ENCODE peak calls at places on chromosomes 13 and 19, in ten cellular contexts. V, G, U, X, Y, T, L, F, M and W are unnamed samples.

GRCh38 chr13:111328803-111329410 is 8.5 kb downstream of the TEX29 start:
- DNase-seq in F (no peak), T (no peak), G (no peak), L (no peak), V (no peak), M (no peak), Y (no peak), X (no peak), U (no peak), W (no peak)

GRCh38 chr13:26688286-26688685 is 72.3 kb downstream of the GPR12 start:
- DNase-seq in L (no peak), X (no peak), M (no peak), G (no peak), Y (no peak), T (peak), U (no peak), F (no peak), V (no peak), W (no peak)

GRCh38 chr13:105327727-105328126 is 1207.7 kb downstream of the EFNB2 start:
- DNase-seq in Y (no peak), G (peak), U (no peak), X (no peak), T (peak), V (no peak), M (no peak), L (no peak), F (no peak), W (no peak)

GRCh38 chr13:27813826-27814225 is 21.5 kb downstream of the GSX1 start:
- DNase-seq in X (no peak), M (no peak), V (no peak), F (no peak), L (no peak), G (no peak), Y (no peak), U (no peak), T (no peak), W (no peak)

GRCh38 chr13:27425151-27425917 is 915 bp downstream of the GTF3A start:
- DNase-seq in G (peak), Y (no peak), X (peak), T (peak), L (no peak), U (no peak), F (no peak), V (peak), M (peak), W (no peak)

GRCh38 chr19:38433268-38433733 is at the start of gene RYR1:
- DNase-seq in U (no peak), L (peak), V (peak), T (peak), X (peak), G (peak), M (peak), F (no peak), Y (no peak), W (peak)

GRCh38 chr13:107192289-107192688 is 624.4 kb upstream of the ARGLU1 start:
- DNase-seq in G (peak), Y (no peak), F (no peak), M (no peak), X (no peak), V (no peak), T (no peak), L (peak), U (peak), W (no peak)

GRCh38 chr19:18290250-18291018 is 9.0 kb upstream of the JUND start:
- DNase-seq in M (no peak), X (peak), U (no peak), L (peak), Y (no peak), T (no peak), G (no peak), V (peak), F (no peak), W (no peak)

GRCh38 chr19:44800461-44800860 is 8.4 kb upstream of the BCAM start:
- DNase-seq in U (no peak), Y (peak), M (peak), G (peak), V (peak), T (peak), X (peak), F (peak), L (peak), W (peak)

GRCh38 chr13:75839418-75839817 is 203.3 kb downstream of the LMO7 start:
- DNase-seq in G (no peak), V (no peak), Y (no peak), T (no peak), M (no peak), X (no peak), U (no peak), L (no peak), F (no peak), W (no peak)

GRCh38 chr13:99432637-99433542 is 68.4 kb upstream of the TM9SF2 start:
- DNase-seq in U (peak), L (peak), F (no peak), Y (no peak), G (peak), X (peak), V (peak), T (peak), M (peak), W (peak)

GRCh38 chr13:94480672-94481145 is 1.2 kb upstream of the DCT start:
- DNase-seq in U (peak), X (peak), L (no peak), G (peak), T (no peak), Y (no peak), F (no peak), M (peak), V (no peak), W (peak)

GRCh38 chr13:50677687-50678463 is 165.6 kb downstream of the DLEU7 start:
- DNase-seq in F (no peak), M (peak), X (no peak), V (no peak), Y (no peak), U (no peak), T (no peak), G (no peak), L (no peak), W (peak)

GRCh38 chr13:38888309-38888708 is 102.3 kb downstream of the STOML3 start:
- DNase-seq in V (no peak), T (peak), F (no peak), M (peak), L (no peak), Y (peak), X (no peak), U (peak), G (peak), W (peak)

GRCh38 chr19:18308051-18308947 is 14.6 kb downstream of the LSM4 start:
- DNase-seq in T (no peak), V (no peak), F (no peak), M (no peak), U (no peak), L (no peak), X (no peak), Y (no peak), G (no peak), W (no peak)

GRCh38 chr19:48735031-48735615 is 5.3 kb downstream of the RASIP1 start:
- DNase-seq in M (no peak), T (no peak), L (no peak), G (peak), V (peak), F (no peak), U (no peak), X (peak), Y (no peak), W (peak)

DNA sequence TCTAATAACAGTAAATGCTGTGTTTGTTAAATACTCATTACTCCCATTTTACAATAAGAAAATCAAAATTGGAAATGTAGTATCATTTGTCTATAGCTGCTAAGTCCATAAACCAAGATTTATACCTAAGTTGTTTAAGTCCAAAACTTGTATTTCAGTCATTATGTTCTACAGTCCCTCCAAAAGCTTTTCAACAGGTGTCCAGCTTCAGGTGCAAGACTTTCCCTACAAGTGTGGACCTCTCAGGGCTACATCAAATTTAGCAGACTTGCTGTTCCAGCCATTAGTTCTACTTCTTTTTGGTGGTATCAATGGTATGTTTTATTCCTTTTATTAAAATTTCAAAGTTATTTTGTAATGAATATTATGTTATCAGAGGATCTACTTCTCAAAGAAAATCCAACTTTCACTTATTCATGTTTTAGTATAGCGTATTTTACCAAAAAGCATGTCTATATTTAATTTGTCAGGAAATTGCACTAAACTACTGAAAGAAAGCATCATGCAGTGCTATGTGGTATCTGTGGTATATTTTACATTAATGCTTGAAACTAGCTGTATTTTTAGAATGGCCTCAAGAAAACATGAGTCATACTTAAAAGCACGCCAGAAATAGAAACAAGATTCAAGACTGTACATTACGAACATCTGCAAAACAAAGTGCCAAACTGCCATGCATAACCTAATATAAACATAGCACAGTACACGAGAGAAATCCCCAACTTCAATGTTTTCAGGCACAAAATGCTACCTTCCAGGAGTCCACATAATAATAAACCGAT is 44.5 kb downstream of the VWA8 start:
- DNase-seq in Y (peak), U (peak), T (peak), L (no peak), X (peak), F (no peak), G (peak), V (no peak), M (peak), W (peak)
- H3K4me3 ChIP-seq in Y (no peak), U (no peak), T (no peak), L (no peak), X (peak), F (no peak), G (no peak), V (no peak), M (no peak), W (no peak)

GRCh38 chr19:33306853-33307792 is 4.8 kb upstream of the CEBPA start:
- DNase-seq in Y (no peak), T (no peak), L (peak), X (no peak), U (no peak), F (peak), G (no peak), V (no peak), M (no peak), W (no peak)

GRCh38 chr19:33306191-33306590 is 3.9 kb upstream of the CEBPA start:
- DNase-seq in U (no peak), F (peak), G (no peak), T (no peak), Y (no peak), L (no peak), V (no peak), X (no peak), M (no peak), W (no peak)

GRCh38 chr19:33302974-33303790 is 848 bp upstream of the CEBPA start:
- DNase-seq in V (no peak), M (peak), G (peak), T (peak), L (peak), X (peak), F (peak), U (no peak), Y (no peak), W (peak)

GRCh38 chr19:33303791-33304759 is 1.7 kb upstream of the CEBPA start:
- DNase-seq in X (no peak), G (no peak), T (peak), F (peak), M (peak), V (no peak), Y (no peak), L (peak), U (no peak), W (no peak)

GRCh38 chr19:33304760-33305647 is 2.7 kb upstream of the CEBPA start:
- DNase-seq in U (no peak), Y (no peak), G (no peak), F (peak), T (no peak), M (no peak), X (peak), V (no peak), L (peak), W (no peak)
- TF ChIP-seq CTCF in U (no peak), Y (no peak), G (no peak), F (no peak), T (no peak), M (no peak), X (peak), V (no peak), L (no peak), W (peak)

DNA sequence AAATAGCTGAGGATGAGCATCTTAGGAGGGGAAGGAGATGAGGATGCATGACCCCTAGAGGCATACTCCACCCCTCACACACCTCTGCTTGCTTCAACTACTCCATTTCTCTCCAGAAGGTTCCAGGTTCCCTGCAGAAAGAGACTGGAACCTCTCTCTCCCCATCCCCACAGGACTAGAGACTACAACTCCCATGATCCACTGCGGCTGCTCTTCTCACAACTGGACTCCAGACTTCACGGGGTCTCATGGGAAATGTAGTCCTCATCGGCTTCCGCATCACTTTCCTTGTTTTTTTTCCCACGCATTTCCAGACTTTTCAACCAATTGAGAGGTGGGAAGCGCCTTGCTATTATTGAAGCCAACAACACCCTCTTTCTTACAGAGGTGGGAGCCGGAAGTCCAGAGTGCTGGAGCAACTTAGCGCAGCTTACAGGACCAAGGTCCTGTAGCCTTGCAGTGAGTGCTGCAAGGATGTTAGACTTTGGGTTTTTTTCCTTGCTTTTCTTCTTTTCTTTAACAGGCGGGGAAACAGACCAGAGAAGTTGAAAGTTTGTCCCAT is 13.9 kb upstream of the CACNG6 start:
- DNase-seq in G (peak), T (peak), Y (peak), V (peak), F (no peak), U (peak), L (peak), X (peak), M (peak), W (peak)
- H3K4me3 ChIP-seq in G (peak), T (peak), Y (no peak), V (peak), F (peak), U (no peak), L (peak), X (no peak), M (no peak), W (no peak)

DNA sequence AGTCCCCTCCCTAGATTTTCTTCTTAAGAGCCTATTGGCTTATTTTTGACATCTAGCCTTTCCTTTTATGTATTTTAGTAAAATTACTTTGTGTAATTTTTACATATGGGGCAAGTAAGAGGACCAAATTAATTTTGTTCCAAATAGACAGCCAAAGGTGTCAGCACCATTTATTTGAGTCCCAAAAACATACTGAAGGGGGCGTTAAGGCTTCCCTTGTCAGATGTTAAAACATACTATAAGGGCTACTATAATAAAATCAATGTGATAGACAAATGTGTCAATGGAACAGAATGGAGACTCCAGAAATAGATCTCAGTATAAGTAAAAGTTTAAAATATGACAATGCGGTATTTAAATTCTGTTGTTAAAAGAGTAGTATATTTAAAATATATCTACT is 133.6 kb downstream of the MTUS2 start:
- DNase-seq in M (no peak), G (no peak), U (no peak), F (no peak), X (peak), L (no peak), T (no peak), Y (no peak), V (no peak), W (no peak)
- TF ChIP-seq CTCF in M (no peak), G (no peak), U (no peak), F (no peak), X (peak), L (no peak), T (no peak), Y (no peak), V (no peak), W (no peak)

GRCh38 chr19:16949496-16950023 is 60.8 kb downstream of the F2RL3 start:
- DNase-seq in M (no peak), Y (no peak), T (no peak), G (no peak), F (peak), L (no peak), X (peak), U (no peak), V (no peak), W (no peak)
- H3K4me3 ChIP-seq in M (no peak), Y (no peak), T (no peak), G (no peak), F (no peak), L (no peak), X (no peak), U (no peak), V (no peak), W (no peak)

DNA sequence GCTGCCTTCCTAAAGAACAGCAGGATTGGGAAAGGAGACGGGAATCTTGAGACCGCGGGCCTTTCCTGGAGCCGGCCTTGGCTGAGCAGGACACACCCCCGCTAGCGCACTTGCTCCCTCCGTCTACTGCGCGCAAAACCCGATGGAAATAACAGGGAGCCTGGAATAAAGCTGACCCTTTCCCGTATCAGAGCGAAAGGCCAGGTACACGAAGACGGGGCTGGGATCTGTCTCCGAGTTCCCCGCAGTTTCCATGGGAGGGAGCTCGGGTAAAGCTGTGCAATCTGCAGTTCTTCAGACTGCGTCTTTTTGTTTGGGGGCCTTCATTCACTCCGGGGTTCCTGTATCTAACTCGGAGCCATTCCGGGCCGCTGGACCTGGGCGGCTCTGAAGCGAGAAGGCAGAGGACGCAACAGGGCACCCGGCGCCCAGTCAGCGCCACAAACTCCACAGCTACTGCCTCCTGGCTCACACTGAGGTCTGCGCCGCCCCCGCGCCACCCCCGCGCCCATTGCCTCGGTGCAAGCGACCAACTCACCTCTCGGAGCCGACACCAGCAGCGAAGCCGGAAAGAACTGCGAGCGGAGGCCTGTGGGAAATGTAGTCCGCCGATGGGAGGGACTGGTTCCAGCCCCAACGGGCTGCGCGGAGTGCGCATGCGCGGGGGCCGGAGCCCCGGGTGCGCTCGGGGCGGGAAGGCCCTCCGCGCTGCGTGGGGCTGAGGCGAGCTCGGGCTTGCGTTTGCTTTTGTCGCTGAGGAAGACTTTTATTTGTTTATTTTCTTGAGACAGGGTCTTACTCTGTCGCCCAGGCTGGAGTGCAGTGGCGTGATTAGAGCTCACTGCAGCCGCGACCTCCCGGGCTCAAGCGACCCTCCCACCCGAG is at the start of gene ZFP14:
- DNase-seq in G (peak), M (peak), L (peak), V (peak), T (peak), X (peak), F (peak), Y (peak), U (peak), W (peak)
- TF ChIP-seq CTCF in G (peak), M (peak), L (no peak), V (peak), T (peak), X (no peak), F (no peak), Y (peak), U (peak), W (peak)

GRCh38 chr13:67099494-67099893 is 130.6 kb downstream of the PCDH9 start:
- DNase-seq in Y (no peak), U (no peak), T (no peak), L (no peak), V (no peak), F (no peak), G (no peak), M (no peak), X (no peak), W (no peak)
- H3K4me3 ChIP-seq in Y (no peak), U (no peak), T (no peak), L (no peak), V (no peak), F (no peak), G (no peak), M (no peak), X (no peak), W (no peak)

GRCh38 chr19:7395793-7396192 is 47.1 kb downstream of the ARHGEF18 start:
- DNase-seq in L (no peak), X (no peak), V (no peak), G (peak), F (no peak), U (no peak), Y (no peak), M (no peak), T (peak), W (no peak)

GRCh38 chr19:7393934-7394508 is 45.3 kb downstream of the ARHGEF18 start:
- DNase-seq in M (peak), F (no peak), Y (no peak), T (no peak), X (no peak), V (no peak), U (no peak), L (no peak), G (no peak), W (no peak)

GRCh38 chr19:7395360-7395781 is 46.6 kb downstream of the ARHGEF18 start:
- DNase-seq in Y (no peak), M (peak), X (no peak), L (no peak), F (no peak), T (peak), G (peak), V (no peak), U (no peak), W (no peak)

GRCh38 chr19:7393459-7393858 is 44.7 kb downstream of the ARHGEF18 start:
- DNase-seq in Y (no peak), U (no peak), F (no peak), V (no peak), L (no peak), M (no peak), T (no peak), G (no peak), X (no peak), W (no peak)

GRCh38 chr19:7394728-7395359 is 46.1 kb downstream of the ARHGEF18 start:
- DNase-seq in L (peak), G (peak), X (peak), Y (peak), F (peak), V (peak), T (peak), U (no peak), M (peak), W (peak)
- TF ChIP-seq CTCF in L (no peak), G (no peak), X (no peak), Y (no peak), F (no peak), V (no peak), T (no peak), U (no peak), M (no peak), W (no peak)

GRCh38 chr13:102758842-102759241 is 14.7 kb downstream of the TEX30 start:
- DNase-seq in Y (no peak), G (no peak), U (no peak), M (no peak), V (no peak), F (no peak), L (no peak), T (no peak), X (no peak), W (no peak)

DNA sequence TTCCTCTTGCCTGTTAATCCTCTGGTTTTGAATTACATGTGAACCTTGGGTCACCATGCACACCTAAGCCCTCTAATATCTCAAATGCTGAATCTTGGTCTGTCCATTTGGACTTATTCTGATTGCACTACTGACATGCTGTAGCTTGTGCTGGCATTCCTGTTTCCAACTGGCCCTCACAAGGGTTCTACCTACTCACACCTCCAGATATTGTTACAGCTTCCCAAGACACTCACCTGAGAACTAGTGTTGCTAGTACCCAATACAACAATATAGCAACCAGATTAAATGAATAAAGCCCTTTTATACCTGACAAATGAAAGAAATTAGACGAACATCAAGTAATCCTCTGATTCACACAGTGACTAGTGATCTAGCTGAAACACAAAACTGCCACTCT is 16.6 kb downstream of the TEX30 start:
- DNase-seq in L (no peak), X (no peak), M (no peak), U (no peak), T (no peak), G (no peak), F (no peak), V (no peak), Y (no peak), W (peak)
- H3K4me3 ChIP-seq in L (no peak), X (no peak), M (no peak), U (no peak), T (no peak), G (no peak), F (no peak), V (no peak), Y (no peak), W (no peak)

GRCh38 chr19:55609326-55609725 is 3.9 kb downstream of the ZNF865 start:
- DNase-seq in M (no peak), V (no peak), X (no peak), Y (no peak), T (no peak), G (no peak), L (no peak), U (no peak), F (no peak), W (no peak)
- TF ChIP-seq CTCF in M (no peak), V (no peak), X (no peak), Y (no peak), T (no peak), G (no peak), L (no peak), U (no peak), F (no peak), W (no peak)